ENCODE peak calls at places on chromosomes 2 and 18, in four cellular contexts. F, K, D and P are unnamed samples.

GRCh38 chr2:148255929-148256328 is 235.0 kb downstream of the MBD5 start:
- DNase-seq in F (no peak), K (no peak), D (no peak), P (no peak)

GRCh38 chr2:227661019-227661726 is 5.4 kb upstream of the SCYGR5 start:
- DNase-seq in F (no peak), K (no peak), D (no peak), P (no peak)

GRCh38 chr18:3584897-3585460 is 135.0 kb downstream of the TGIF1 start:
- DNase-seq in F (no peak), K (no peak), D (no peak), P (peak; percentile 57)

GRCh38 chr2:95346236-95346737 is 49.1 kb downstream of the KCNIP3 start:
- DNase-seq in F (no peak), K (peak; percentile 60), D (no peak), P (peak; percentile 48)

GRCh38 chr2:113009617-113010016 is 4.4 kb downstream of the IL36A start:
- DNase-seq in F (no peak), K (no peak), D (no peak), P (no peak)

GRCh38 chr2:74917702-74918619 is 40.5 kb upstream of the POLE4 start:
- DNase-seq in F (peak; percentile 71), K (no peak), D (no peak), P (peak; percentile 22)

GRCh38 chr2:216695401-216695821 is at the start of gene IGFBP5:
- DNase-seq in F (no peak), K (peak; percentile 72), D (peak; percentile 92), P (peak; percentile 18)

GRCh38 chr2:12192762-12193161 is 446.3 kb downstream of the LPIN1 start:
- DNase-seq in F (no peak), K (no peak), D (no peak), P (no peak)

GRCh38 chr2:42567806-42568429 is 514 bp upstream of the MTA3 start:
- DNase-seq in F (no peak), K (peak; percentile 45), D (peak; percentile 61), P (peak; percentile 66)

GRCh38 chr2:2600466-2600865 is 269.4 kb upstream of the MYT1L start:
- DNase-seq in F (no peak), K (no peak), D (no peak), P (no peak)

GRCh38 chr2:101007415-101008345 is 5.6 kb downstream of the RPL31 start:
- DNase-seq in F (no peak), K (no peak), D (no peak), P (peak; percentile 40)

GRCh38 chr18:25736516-25736915 is 353.9 kb downstream of the SS18 start:
- DNase-seq in F (no peak), K (no peak), D (no peak), P (no peak)

GRCh38 chr2:133177196-133177595 is 391.1 kb downstream of the NCKAP5 start:
- DNase-seq in F (no peak), K (no peak), D (no peak), P (no peak)

GRCh38 chr2:10529611-10530010 is 81.5 kb upstream of the ODC1 start:
- DNase-seq in F (no peak), K (no peak), D (no peak), P (no peak)

GRCh38 chr2:217120429-217120828 is 260.6 kb upstream of the TNP1 start:
- DNase-seq in F (no peak), K (no peak), D (no peak), P (no peak)

GRCh38 chr18:5476961-5477800 is 66.6 kb downstream of the EPB41L3 start:
- DNase-seq in F (no peak), K (no peak), D (no peak), P (no peak)

GRCh38 chr18:31643003-31643402 is 41.4 kb downstream of the B4GALT6 start:
- DNase-seq in F (no peak), K (no peak), D (no peak), P (no peak)

GRCh38 chr2:55500025-55500424 is 19.5 kb upstream of the CFAP36 start:
- DNase-seq in F (no peak), K (no peak), D (no peak), P (peak; percentile 48)

GRCh38 chr2:126643431-126643830 is 12.5 kb upstream of the GYPC start:
- DNase-seq in F (no peak), K (no peak), D (no peak), P (no peak)

GRCh38 chr2:67503066-67503795 is 106.1 kb downstream of the ETAA1 start:
- DNase-seq in F (peak; percentile 18), K (no peak), D (no peak), P (no peak)

GRCh38 chr2:178279142-178279541 is 84.8 kb downstream of the OSBPL6 start:
- DNase-seq in F (peak; percentile 83), K (no peak), D (no peak), P (no peak)

GRCh38 chr18:48571619-48572384 is 33.0 kb downstream of the CTIF start:
- DNase-seq in F (no peak), K (no peak), D (no peak), P (no peak)

GRCh38 chr2:96251721-96252292 is 14.0 kb downstream of the TMEM127 start:
- DNase-seq in F (peak; percentile 73), K (peak; percentile 82), D (peak; percentile 86), P (peak; percentile 58)

GRCh38 chr2:207219716-207220414 is 54.1 kb upstream of the KLF7 start:
- DNase-seq in F (no peak), K (no peak), D (no peak), P (no peak)

GRCh38 chr2:85397925-85398331 is 12.2 kb downstream of the CAPG start:
- DNase-seq in F (no peak), K (no peak), D (no peak), P (no peak)

GRCh38 chr2:202194418-202194817 is 44.0 kb downstream of the SUMO1 start:
- DNase-seq in F (no peak), K (no peak), D (no peak), P (no peak)

GRCh38 chr2:137115081-137115713 is 349.9 kb downstream of the THSD7B start:
- DNase-seq in F (no peak), K (no peak), D (no peak), P (no peak)

GRCh38 chr2:109318150-109318948 is 189.3 kb downstream of the SH3RF3 start:
- DNase-seq in F (no peak), K (peak; percentile 60), D (peak; percentile 92), P (no peak)

GRCh38 chr2:163733301-163733938 is 2.4 kb downstream of the FIGN start:
- DNase-seq in F (no peak), K (no peak), D (no peak), P (no peak)

GRCh38 chr2:233964581-233964980 is 47.4 kb downstream of the TRPM8 start:
- DNase-seq in F (no peak), K (no peak), D (no peak), P (no peak)

GRCh38 chr2:234865586-234865985 is 86.2 kb upstream of the SH3BP4 start:
- DNase-seq in F (no peak), K (no peak), D (no peak), P (no peak)

GRCh38 chr2:26088038-26088643 is 54.3 kb downstream of the RAB10 start:
- DNase-seq in F (no peak), K (peak; percentile 7), D (no peak), P (peak; percentile 64)

GRCh38 chr2:161223139-161223732 is 63.0 kb downstream of the TANK start:
- DNase-seq in F (no peak), K (no peak), D (no peak), P (peak; percentile 56)

GRCh38 chr18:26656401-26656943 is 108.1 kb upstream of the KCTD1 start:
- DNase-seq in F (no peak), K (no peak), D (no peak), P (no peak)

GRCh38 chr18:32454667-32455066 is 16.0 kb downstream of the GAREM1 start:
- DNase-seq in F (no peak), K (no peak), D (no peak), P (no peak)

GRCh38 chr2:207993141-207993763 is 32.1 kb downstream of the PLEKHM3 start:
- DNase-seq in F (no peak), K (no peak), D (no peak), P (no peak)

GRCh38 chr18:77131100-77131651 is 1.4 kb downstream of the MBP start:
- DNase-seq in F (no peak), K (no peak), D (no peak), P (peak; percentile 86)
- TF ChIP-seq CTCF in F (no peak), K (no peak), D (no peak), P (no peak)

DNA sequence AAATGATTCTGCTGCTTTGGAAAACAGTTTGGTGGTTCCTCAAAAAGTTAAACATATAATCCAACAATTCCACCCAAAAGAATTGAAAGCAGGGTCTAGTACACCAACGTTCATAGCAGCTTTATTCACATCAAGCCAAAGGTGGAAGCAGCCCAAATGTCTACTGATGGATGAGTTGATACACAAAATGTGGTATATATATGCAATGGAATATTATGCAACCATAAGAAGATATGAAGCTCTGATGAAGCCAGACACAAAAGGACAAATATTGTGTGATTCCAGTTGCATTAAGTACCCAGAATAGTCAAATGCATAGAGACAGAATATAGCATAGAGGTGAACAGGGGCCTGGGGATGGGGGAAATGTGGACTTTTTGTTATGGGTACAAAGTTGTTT is 269.3 kb downstream of the METTL4 start:
- DNase-seq in F (no peak), K (no peak), D (no peak), P (no peak)
- TF ChIP-seq CTCF in F (no peak), K (no peak), D (no peak), P (no peak)

DNA sequence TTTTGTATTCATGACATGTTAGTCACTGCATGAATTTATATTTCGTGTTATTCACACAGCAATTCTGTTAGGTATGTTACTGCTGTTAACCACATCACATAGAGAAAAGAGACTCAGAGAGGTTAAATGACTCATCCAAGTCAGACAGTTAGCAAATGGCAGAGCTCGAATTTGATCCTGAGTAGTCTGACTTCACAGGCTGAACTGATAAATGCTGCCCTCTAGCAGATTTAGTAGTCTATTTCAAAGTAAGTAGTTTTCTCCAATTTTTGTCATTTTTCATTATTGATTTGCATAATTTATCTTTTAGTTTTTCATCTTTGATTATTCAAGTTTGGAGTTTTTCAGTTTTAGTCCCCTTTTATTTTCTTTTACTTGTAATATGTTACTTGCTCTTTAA is 58.3 kb downstream of the WDR7 start:
- DNase-seq in F (peak; percentile 36), K (no peak), D (no peak), P (peak; percentile 72)
- TF ChIP-seq CTCF in F (peak; percentile 43), K (no peak), D (peak; percentile 23), P (peak; percentile 32)

GRCh38 chr2:117537030-117537429 is 277.5 kb upstream of the DDX18 start:
- DNase-seq in F (no peak), K (no peak), D (no peak), P (no peak)

GRCh38 chr2:117536139-117536538 is 278.4 kb upstream of the DDX18 start:
- DNase-seq in F (no peak), K (peak; percentile 12), D (no peak), P (peak; percentile 17)
- TF ChIP-seq CTCF in F (peak; percentile 63), K (peak; percentile 46), D (peak; percentile 48), P (peak; percentile 49)

DNA sequence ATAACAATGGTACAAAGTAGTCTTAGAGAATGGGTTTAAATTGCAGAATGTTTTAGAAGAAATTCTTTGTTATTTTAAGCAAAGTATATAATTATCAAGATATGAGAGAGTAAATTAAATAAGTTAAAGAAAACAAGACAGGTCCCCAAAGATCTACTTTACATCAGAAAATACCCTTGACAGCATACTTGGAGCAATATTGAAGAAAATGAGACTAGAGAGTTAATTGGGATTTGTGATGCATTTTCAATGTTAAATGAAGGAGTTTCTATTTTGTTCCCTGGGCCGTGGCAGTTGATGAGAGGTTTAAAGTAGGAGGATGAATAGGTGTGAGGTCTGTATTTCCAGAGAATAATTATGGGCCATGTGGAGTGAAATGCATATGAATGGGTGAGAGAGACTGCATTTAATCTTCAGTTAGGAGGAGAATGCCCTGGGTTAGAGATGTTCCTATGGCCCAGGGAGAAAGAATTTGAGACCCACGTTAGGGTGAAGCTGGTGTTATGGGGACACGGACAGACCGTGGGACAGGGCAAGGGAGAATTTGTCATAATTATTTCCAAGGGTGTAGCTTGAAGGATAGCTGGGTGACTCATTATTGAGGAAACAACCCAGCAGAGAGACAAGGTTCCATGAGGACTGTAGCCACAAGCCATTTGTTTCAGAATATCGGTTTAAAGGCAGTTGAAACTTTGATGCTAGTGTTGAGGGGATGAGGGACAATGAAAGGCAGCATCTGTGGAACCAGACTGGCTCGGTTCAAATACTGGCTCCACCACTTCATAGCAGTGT is 22.7 kb downstream of the MGAT5 start:
- DNase-seq in F (no peak), K (no peak), D (no peak), P (no peak)
- TF ChIP-seq CTCF in F (no peak), K (no peak), D (no peak), P (no peak)